ENCODE peak calls at places on chromosomes 2 and 18, in ten cellular contexts. Z is endothelial cell of umbilical vein, X is astrocyte, W is hepatocyte, G is H1, E is mammary epithelial cell, T is fibroblast of lung, Y is GM23338, L is DND-41, A is K562. H is an unnamed sample.

GRCh38 chr2:229342376-229342775 is 71.3 kb upstream of the PID1 start:
- DNase-seq in X (no peak), L (no peak), G (peak; percentile 38), E (peak; percentile 55), Z (no peak), W (peak; percentile 64), Y (peak; percentile 86), A (peak; percentile 7), T (peak; percentile 35), H (peak; percentile 36)

GRCh38 chr2:136141510-136142154 is 23.7 kb upstream of the CXCR4 start:
- DNase-seq in T (no peak), E (peak; percentile 24), Z (no peak), L (no peak), G (no peak), X (no peak), A (peak; percentile 19), Y (no peak), W (peak; percentile 29), H (no peak)

GRCh38 chr2:86807462-86808275 is 17.0 kb upstream of the CD8A start:
- DNase-seq in A (no peak), X (no peak), G (no peak), Z (peak; percentile 29), W (peak; percentile 73), E (peak; percentile 80), Y (peak; percentile 82), L (peak; percentile 67), T (peak; percentile 22), H (peak; percentile 33)

GRCh38 chr2:69965756-69966447 is 4.5 kb upstream of the ASPRV1 start:
- DNase-seq in L (no peak), G (no peak), X (no peak), A (no peak), Z (no peak), T (no peak), W (no peak), E (peak; percentile 13), Y (no peak), H (no peak)

GRCh38 chr2:67823726-67824125 is 239.1 kb downstream of the C1D start:
- DNase-seq in W (no peak), Z (no peak), Y (no peak), A (no peak), T (no peak), X (no peak), E (no peak), G (no peak), L (no peak), H (no peak)

GRCh38 chr18:78805840-78806239 is 173.8 kb upstream of the SALL3 start:
- DNase-seq in Z (no peak), W (no peak), Y (no peak), E (no peak), L (no peak), T (no peak), G (no peak), A (no peak), X (no peak), H (no peak)

GRCh38 chr2:113058998-113059960 is at the start of gene IL36RN:
- DNase-seq in A (no peak), G (no peak), T (no peak), E (no peak), W (peak; percentile 1), X (no peak), L (no peak), Z (no peak), Y (no peak), H (no peak)

GRCh38 chr18:30940952-30941539 is 101.5 kb downstream of the DSC3 start:
- DNase-seq in T (no peak), W (no peak), A (no peak), X (no peak), E (no peak), G (no peak), L (no peak), Z (no peak), Y (no peak), H (no peak)

GRCh38 chr18:13379062-13379800 is 160.7 kb downstream of the LDLRAD4 start:
- DNase-seq in X (no peak), T (no peak), G (no peak), Y (no peak), W (no peak), L (no peak), E (no peak), A (no peak), Z (no peak), H (no peak)

GRCh38 chr2:222504714-222505113 is 80.4 kb downstream of the SGPP2 start:
- DNase-seq in W (no peak), G (no peak), A (no peak), Z (no peak), T (no peak), L (no peak), E (no peak), X (no peak), Y (no peak), H (no peak)

GRCh38 chr2:104043864-104044263 is 810.1 kb upstream of the POU3F3 start:
- DNase-seq in E (no peak), Y (no peak), W (no peak), Z (no peak), X (no peak), L (no peak), A (no peak), G (no peak), T (no peak), H (no peak)

GRCh38 chr2:131572175-131572574 is 44.5 kb downstream of the CCDC74A start:
- DNase-seq in X (no peak), Y (no peak), Z (no peak), T (no peak), L (no peak), A (no peak), G (no peak), W (no peak), E (no peak), H (peak; percentile 3)

GRCh38 chr2:126843046-126843445 is 55.6 kb upstream of the TEX51 start:
- DNase-seq in T (no peak), W (no peak), G (no peak), Y (no peak), L (no peak), Z (no peak), X (no peak), E (no peak), A (no peak), H (no peak)

GRCh38 chr2:83786140-83786539 is 672.9 kb downstream of the SUCLG1 start:
- DNase-seq in Y (no peak), G (no peak), Z (no peak), L (no peak), E (no peak), X (no peak), A (peak; percentile 13), T (no peak), W (no peak), H (no peak)

GRCh38 chr2:83787189-83787588 is 671.9 kb downstream of the SUCLG1 start:
- DNase-seq in A (no peak), Y (no peak), E (no peak), W (no peak), T (no peak), Z (no peak), L (no peak), X (no peak), G (no peak), H (no peak)

GRCh38 chr2:83782122-83782521 is 677.0 kb downstream of the SUCLG1 start:
- DNase-seq in W (no peak), A (no peak), E (no peak), Z (no peak), X (no peak), L (no peak), G (no peak), Y (peak; percentile 22), T (no peak), H (no peak)

GRCh38 chr2:83784315-83784714 is 674.8 kb downstream of the SUCLG1 start:
- DNase-seq in G (no peak), X (no peak), T (no peak), Z (no peak), A (no peak), E (no peak), L (no peak), Y (no peak), W (no peak), H (no peak)

GRCh38 chr2:83784920-83785319 is 674.2 kb downstream of the SUCLG1 start:
- DNase-seq in Y (no peak), Z (no peak), T (no peak), L (no peak), W (no peak), X (no peak), G (no peak), E (no peak), A (no peak), H (no peak)
- TF ChIP-seq EZH2 in Y (no peak), Z (no peak), T (no peak), L (no peak), W (no peak), X (no peak), G (no peak), E (no peak), A (no peak), H (no peak)

GRCh38 chr2:74715071-74715791 is 61.2 kb downstream of the SEMA4F start:
- DNase-seq in L (peak; percentile 82), Y (peak; percentile 92), Z (peak; percentile 84), A (peak; percentile 85), W (peak; percentile 88), T (peak; percentile 72), E (peak; percentile 78), G (peak; percentile 53), X (peak; percentile 52), H (peak; percentile 87)
- H2AFZ ChIP-seq in L (peak overlapping the region; percentile 78), Y (peak overlapping the region; percentile 100), Z (peak overlapping the region; percentile 96), A (peak overlapping the region; percentile 89), W (peak overlapping the region; percentile 12), T (peak overlapping the region; percentile 91), E (peak overlapping the region; percentile 90), G (peak overlapping the region; percentile 97), X (peak overlapping the region; percentile 93), H (peak overlapping the region; percentile 84)

GRCh38 chr18:62847081-62847480 is 131.7 kb downstream of the PHLPP1 start:
- DNase-seq in G (no peak), Z (no peak), E (no peak), W (no peak), L (no peak), Y (no peak), X (no peak), T (no peak), A (no peak), H (no peak)
- TF ChIP-seq EZH2 in G (no peak), Z (no peak), E (no peak), W (no peak), L (no peak), Y (no peak), X (no peak), T (no peak), A (no peak), H (no peak)

DNA sequence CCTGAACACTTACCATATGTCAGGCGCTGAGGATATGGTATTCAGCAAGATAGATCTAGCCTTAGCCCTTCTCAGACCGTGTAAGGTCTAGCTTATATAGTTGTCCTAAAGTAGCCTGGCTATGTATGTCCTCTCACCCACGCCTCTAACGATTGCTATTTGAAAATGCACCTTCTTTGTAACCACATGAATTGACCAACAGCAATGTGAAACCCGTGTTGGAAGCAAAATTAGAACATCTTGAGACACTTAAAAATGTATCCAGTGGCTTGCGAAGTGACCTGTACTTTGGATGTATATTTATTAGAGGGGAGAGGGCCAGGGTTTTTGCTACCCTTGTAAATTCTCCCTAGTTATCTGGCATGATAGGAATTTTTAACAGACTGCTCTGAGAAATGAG is 860.0 kb upstream of the ZEB2 start:
- DNase-seq in A (no peak), W (no peak), G (no peak), X (no peak), E (no peak), L (no peak), Z (no peak), T (no peak), Y (no peak), H (no peak)
- H2AFZ ChIP-seq in A (peak overlapping the region; percentile 37), W (no peak overlapping the region), G (no peak overlapping the region), X (no peak overlapping the region), E (no peak overlapping the region), L (no peak overlapping the region), Z (no peak overlapping the region), T (no peak overlapping the region), Y (no peak overlapping the region), H (no peak overlapping the region)

GRCh38 chr2:31137211-31138036 is 816 bp downstream of the GALNT14 start:
- DNase-seq in X (no peak), Z (no peak), W (peak; percentile 15), Y (peak; percentile 54), G (no peak), T (no peak), E (peak; percentile 49), A (no peak), L (peak; percentile 50), H (peak; percentile 47)
- TF ChIP-seq EZH2 in X (peak; percentile 85), Z (peak; percentile 66), W (peak; percentile 79), Y (peak; percentile 65), G (peak; percentile 80), T (no peak), E (no peak), A (no peak), L (no peak), H (peak; percentile 15)

H was measured in GM23248.